ENCODE peak calls at places on chromosomes 4 and X, in eight cellular contexts. One of them, this sample, is unnamed.

GRCh38 chr4:16685536-16685935 is 212.9 kb downstream of the LDB2 start:
- DNase-seq in naive thymus-derived CD4-positive, alpha-beta T cell: no peak
- DNase-seq in uterus: no peak
- DNase-seq in pancreas: no peak
- DNase-seq in SJSA1: peak; percentile 98
- DNase-seq in psoas muscle: no peak
- DNase-seq in HCT116: no peak
- DNase-seq in tibial artery: no peak
- DNase-seq in this sample: no peak

GRCh38 chrX:154043003-154043402 is 23.3 kb upstream of the IRAK1 start:
- DNase-seq in naive thymus-derived CD4-positive, alpha-beta T cell: no peak
- DNase-seq in uterus: no peak
- DNase-seq in pancreas: no peak
- DNase-seq in SJSA1: no peak
- DNase-seq in psoas muscle: no peak
- DNase-seq in HCT116: no peak
- DNase-seq in tibial artery: peak; percentile 72
- DNase-seq in this sample: no peak

GRCh38 chr4:40909363-40909876 is 159.7 kb downstream of the NSUN7 start:
- DNase-seq in naive thymus-derived CD4-positive, alpha-beta T cell: no peak
- DNase-seq in uterus: peak; percentile 25
- DNase-seq in pancreas: no peak
- DNase-seq in SJSA1: peak; percentile 34
- DNase-seq in psoas muscle: no peak
- DNase-seq in HCT116: peak; percentile 90
- DNase-seq in tibial artery: peak; percentile 72
- DNase-seq in this sample: no peak

GRCh38 chr4:176838611-176839411 is 46.1 kb upstream of the VEGFC start:
- DNase-seq in naive thymus-derived CD4-positive, alpha-beta T cell: no peak
- DNase-seq in uterus: no peak
- DNase-seq in pancreas: no peak
- DNase-seq in SJSA1: peak; percentile 86
- DNase-seq in psoas muscle: peak; percentile 12
- DNase-seq in HCT116: no peak
- DNase-seq in tibial artery: no peak
- DNase-seq in this sample: no peak

GRCh38 chr4:1298461-1298860 is 8.8 kb downstream of the MAEA start:
- DNase-seq in naive thymus-derived CD4-positive, alpha-beta T cell: no peak
- DNase-seq in uterus: no peak
- DNase-seq in pancreas: no peak
- DNase-seq in SJSA1: no peak
- DNase-seq in psoas muscle: no peak
- DNase-seq in HCT116: no peak
- DNase-seq in tibial artery: no peak
- DNase-seq in this sample: no peak

GRCh38 chr4:140569307-140569638 is 512 bp upstream of the UCP1 start:
- DNase-seq in naive thymus-derived CD4-positive, alpha-beta T cell: no peak
- DNase-seq in uterus: no peak
- DNase-seq in pancreas: no peak
- DNase-seq in SJSA1: no peak
- DNase-seq in psoas muscle: no peak
- DNase-seq in HCT116: no peak
- DNase-seq in tibial artery: no peak
- DNase-seq in this sample: no peak

GRCh38 chr4:10181745-10182445 is 65.3 kb upstream of the WDR1 start:
- DNase-seq in naive thymus-derived CD4-positive, alpha-beta T cell: no peak
- DNase-seq in uterus: no peak
- DNase-seq in pancreas: no peak
- DNase-seq in SJSA1: no peak
- DNase-seq in psoas muscle: no peak
- DNase-seq in HCT116: no peak
- DNase-seq in tibial artery: no peak
- DNase-seq in this sample: no peak

GRCh38 chr4:113636877-113637276 is 124.7 kb downstream of the CAMK2D start:
- DNase-seq in naive thymus-derived CD4-positive, alpha-beta T cell: peak; percentile 24
- DNase-seq in uterus: no peak
- DNase-seq in pancreas: no peak
- DNase-seq in SJSA1: peak; percentile 34
- DNase-seq in psoas muscle: no peak
- DNase-seq in HCT116: no peak
- DNase-seq in tibial artery: no peak
- DNase-seq in this sample: no peak

GRCh38 chr4:139455187-139455586 is 1.3 kb downstream of the RAB33B start:
- DNase-seq in naive thymus-derived CD4-positive, alpha-beta T cell: no peak
- DNase-seq in uterus: no peak
- DNase-seq in pancreas: no peak
- DNase-seq in SJSA1: no peak
- DNase-seq in psoas muscle: no peak
- DNase-seq in HCT116: no peak
- DNase-seq in tibial artery: no peak
- DNase-seq in this sample: no peak

GRCh38 chrX:57119416-57119815 is 1.9 kb downstream of the SPIN2B start:
- DNase-seq in naive thymus-derived CD4-positive, alpha-beta T cell: no peak
- DNase-seq in uterus: no peak
- DNase-seq in pancreas: no peak
- DNase-seq in SJSA1: no peak
- DNase-seq in psoas muscle: no peak
- DNase-seq in HCT116: no peak
- DNase-seq in tibial artery: no peak
- DNase-seq in this sample: no peak

GRCh38 chr4:163492951-163493504 is 1.5 kb upstream of the TMA16 start:
- DNase-seq in naive thymus-derived CD4-positive, alpha-beta T cell: no peak
- DNase-seq in uterus: no peak
- DNase-seq in pancreas: no peak
- DNase-seq in SJSA1: peak; percentile 4
- DNase-seq in psoas muscle: no peak
- DNase-seq in HCT116: peak; percentile 73
- DNase-seq in tibial artery: no peak
- DNase-seq in this sample: no peak

GRCh38 chrX:135914404-135914803 is 20.9 kb downstream of the SAGE1 start:
- DNase-seq in naive thymus-derived CD4-positive, alpha-beta T cell: no peak
- DNase-seq in uterus: no peak
- DNase-seq in pancreas: no peak
- DNase-seq in SJSA1: no peak
- DNase-seq in psoas muscle: no peak
- DNase-seq in HCT116: no peak
- DNase-seq in tibial artery: no peak
- DNase-seq in this sample: no peak

GRCh38 chr4:102521570-102522553 is 20.7 kb downstream of the NFKB1 start:
- DNase-seq in naive thymus-derived CD4-positive, alpha-beta T cell: no peak
- DNase-seq in uterus: no peak
- DNase-seq in pancreas: no peak
- DNase-seq in SJSA1: no peak
- DNase-seq in psoas muscle: no peak
- DNase-seq in HCT116: no peak
- DNase-seq in tibial artery: no peak
- DNase-seq in this sample: no peak

GRCh38 chr4:145755802-145756201 is 75.9 kb downstream of the C4orf51 start:
- DNase-seq in naive thymus-derived CD4-positive, alpha-beta T cell: no peak
- DNase-seq in uterus: no peak
- DNase-seq in pancreas: no peak
- DNase-seq in SJSA1: no peak
- DNase-seq in psoas muscle: no peak
- DNase-seq in HCT116: no peak
- DNase-seq in tibial artery: no peak
- DNase-seq in this sample: no peak

GRCh38 chr4:2860391-2861348 is 17.0 kb downstream of the ADD1 start:
- DNase-seq in naive thymus-derived CD4-positive, alpha-beta T cell: no peak
- DNase-seq in uterus: peak; percentile 46
- DNase-seq in pancreas: no peak
- DNase-seq in SJSA1: no peak
- DNase-seq in psoas muscle: no peak
- DNase-seq in HCT116: no peak
- DNase-seq in tibial artery: no peak
- DNase-seq in this sample: no peak

GRCh38 chr4:83212041-83212851 is 72.4 kb downstream of the COQ2 start:
- DNase-seq in naive thymus-derived CD4-positive, alpha-beta T cell: peak; percentile 92
- DNase-seq in uterus: no peak
- DNase-seq in pancreas: no peak
- DNase-seq in SJSA1: no peak
- DNase-seq in psoas muscle: no peak
- DNase-seq in HCT116: no peak
- DNase-seq in tibial artery: no peak
- DNase-seq in this sample: no peak

GRCh38 chr4:70768301-70768948 is 46.7 kb downstream of the RUFY3 start:
- DNase-seq in naive thymus-derived CD4-positive, alpha-beta T cell: no peak
- DNase-seq in uterus: no peak
- DNase-seq in pancreas: no peak
- DNase-seq in SJSA1: peak; percentile 40
- DNase-seq in psoas muscle: no peak
- DNase-seq in HCT116: no peak
- DNase-seq in tibial artery: no peak
- DNase-seq in this sample: no peak

GRCh38 chr4:82275431-82276423 is 98.1 kb downstream of the HNRNPD start:
- DNase-seq in naive thymus-derived CD4-positive, alpha-beta T cell: no peak
- DNase-seq in uterus: no peak
- DNase-seq in pancreas: no peak
- DNase-seq in SJSA1: no peak
- DNase-seq in psoas muscle: no peak
- DNase-seq in HCT116: no peak
- DNase-seq in tibial artery: no peak
- DNase-seq in this sample: no peak

GRCh38 chr4:83361416-83362196 is 27.0 kb upstream of the HPSE start:
- DNase-seq in naive thymus-derived CD4-positive, alpha-beta T cell: no peak
- DNase-seq in uterus: no peak
- DNase-seq in pancreas: no peak
- DNase-seq in SJSA1: no peak
- DNase-seq in psoas muscle: no peak
- DNase-seq in HCT116: no peak
- DNase-seq in tibial artery: no peak
- DNase-seq in this sample: no peak

GRCh38 chrX:24448762-24449161 is 16.3 kb upstream of the PDK3 start:
- DNase-seq in naive thymus-derived CD4-positive, alpha-beta T cell: no peak
- DNase-seq in uterus: no peak
- DNase-seq in pancreas: no peak
- DNase-seq in SJSA1: no peak
- DNase-seq in psoas muscle: no peak
- DNase-seq in HCT116: no peak
- DNase-seq in tibial artery: no peak
- DNase-seq in this sample: no peak

GRCh38 chr4:166143227-166143626 is 270.2 kb downstream of the TLL1 start:
- DNase-seq in naive thymus-derived CD4-positive, alpha-beta T cell: no peak
- DNase-seq in uterus: no peak
- DNase-seq in pancreas: no peak
- DNase-seq in SJSA1: peak; percentile 10
- DNase-seq in psoas muscle: no peak
- DNase-seq in HCT116: no peak
- DNase-seq in tibial artery: no peak
- DNase-seq in this sample: no peak

GRCh38 chr4:7857238-7857701 is 82.4 kb downstream of the AFAP1 start:
- DNase-seq in naive thymus-derived CD4-positive, alpha-beta T cell: no peak
- DNase-seq in uterus: peak; percentile 40
- DNase-seq in pancreas: no peak
- DNase-seq in SJSA1: peak; percentile 78
- DNase-seq in psoas muscle: peak; percentile 35
- DNase-seq in HCT116: no peak
- DNase-seq in tibial artery: no peak
- DNase-seq in this sample: no peak

GRCh38 chr4:158965208-158965607 is 137.7 kb upstream of the RAPGEF2 start:
- DNase-seq in naive thymus-derived CD4-positive, alpha-beta T cell: no peak
- DNase-seq in uterus: no peak
- DNase-seq in pancreas: no peak
- DNase-seq in SJSA1: no peak
- DNase-seq in psoas muscle: no peak
- DNase-seq in HCT116: no peak
- DNase-seq in tibial artery: no peak
- DNase-seq in this sample: no peak

GRCh38 chr4:184399505-184399893 is 74.9 kb downstream of the IRF2 start:
- DNase-seq in naive thymus-derived CD4-positive, alpha-beta T cell: no peak
- DNase-seq in uterus: no peak
- DNase-seq in pancreas: no peak
- DNase-seq in SJSA1: peak; percentile 49
- DNase-seq in psoas muscle: no peak
- DNase-seq in HCT116: no peak
- DNase-seq in tibial artery: no peak
- DNase-seq in this sample: no peak

GRCh38 chrX:53116101-53116500 is 22.2 kb downstream of the KANTR start:
- DNase-seq in naive thymus-derived CD4-positive, alpha-beta T cell: no peak
- DNase-seq in uterus: no peak
- DNase-seq in pancreas: no peak
- DNase-seq in SJSA1: peak; percentile 29
- DNase-seq in psoas muscle: no peak
- DNase-seq in HCT116: no peak
- DNase-seq in tibial artery: no peak
- DNase-seq in this sample: no peak

GRCh38 chr4:77852892-77853495 is 9.6 kb upstream of the MRPL1 start:
- DNase-seq in naive thymus-derived CD4-positive, alpha-beta T cell: peak; percentile 60
- DNase-seq in uterus: no peak
- DNase-seq in pancreas: no peak
- DNase-seq in SJSA1: no peak
- DNase-seq in psoas muscle: no peak
- DNase-seq in HCT116: no peak
- DNase-seq in tibial artery: no peak
- DNase-seq in this sample: peak; percentile 64

GRCh38 chr4:123200417-123200945 is 196.1 kb upstream of the SPRY1 start:
- DNase-seq in naive thymus-derived CD4-positive, alpha-beta T cell: no peak
- DNase-seq in uterus: no peak
- DNase-seq in pancreas: no peak
- DNase-seq in SJSA1: no peak
- DNase-seq in psoas muscle: no peak
- DNase-seq in HCT116: no peak
- DNase-seq in tibial artery: no peak
- DNase-seq in this sample: no peak

GRCh38 chr4:22072240-22072639 is 123.7 kb upstream of the KCNIP4 start:
- DNase-seq in naive thymus-derived CD4-positive, alpha-beta T cell: no peak
- DNase-seq in uterus: no peak
- DNase-seq in pancreas: no peak
- DNase-seq in SJSA1: no peak
- DNase-seq in psoas muscle: no peak
- DNase-seq in HCT116: no peak
- DNase-seq in tibial artery: no peak
- DNase-seq in this sample: no peak
- H3K9me3 ChIP-seq in naive thymus-derived CD4-positive, alpha-beta T cell: no peaks in the 10 kb centered on the region
- H3K9me3 ChIP-seq in uterus: no peaks in the 10 kb centered on the region
- H3K9me3 ChIP-seq in pancreas: no peaks in the 10 kb centered on the region
- H3K9me3 ChIP-seq in SJSA1: no peaks in the 10 kb centered on the region
- H3K9me3 ChIP-seq in psoas muscle: no peaks in the 10 kb centered on the region
- H3K9me3 ChIP-seq in HCT116: peaks cover 3% of the 10 kb centered on the region
- H3K9me3 ChIP-seq in tibial artery: no peaks in the 10 kb centered on the region
- H3K9me3 ChIP-seq in this sample: no peaks in the 10 kb centered on the region

GRCh38 chrX:81708506-81708905 is 506.6 kb downstream of the SH3BGRL start:
- DNase-seq in naive thymus-derived CD4-positive, alpha-beta T cell: no peak
- DNase-seq in uterus: no peak
- DNase-seq in pancreas: no peak
- DNase-seq in SJSA1: no peak
- DNase-seq in psoas muscle: no peak
- DNase-seq in HCT116: no peak
- DNase-seq in tibial artery: no peak
- DNase-seq in this sample: no peak
- H3K9me3 ChIP-seq in naive thymus-derived CD4-positive, alpha-beta T cell: no peaks in the 10 kb centered on the region
- H3K9me3 ChIP-seq in uterus: no peaks in the 10 kb centered on the region
- H3K9me3 ChIP-seq in pancreas: no peaks in the 10 kb centered on the region
- H3K9me3 ChIP-seq in SJSA1: no peaks in the 10 kb centered on the region
- H3K9me3 ChIP-seq in psoas muscle: no peaks in the 10 kb centered on the region
- H3K9me3 ChIP-seq in HCT116: no peaks in the 10 kb centered on the region
- H3K9me3 ChIP-seq in tibial artery: no peaks in the 10 kb centered on the region
- H3K9me3 ChIP-seq in this sample: no peaks in the 10 kb centered on the region

GRCh38 chr4:187357045-187357643 is 633.5 kb upstream of the FAT1 start:
- DNase-seq in naive thymus-derived CD4-positive, alpha-beta T cell: no peak
- DNase-seq in uterus: no peak
- DNase-seq in pancreas: no peak
- DNase-seq in SJSA1: no peak
- DNase-seq in psoas muscle: no peak
- DNase-seq in HCT116: no peak
- DNase-seq in tibial artery: no peak
- DNase-seq in this sample: no peak
- H3K9me3 ChIP-seq in naive thymus-derived CD4-positive, alpha-beta T cell: no peaks in the 10 kb centered on the region
- H3K9me3 ChIP-seq in uterus: no peaks in the 10 kb centered on the region
- H3K9me3 ChIP-seq in pancreas: no peaks in the 10 kb centered on the region
- H3K9me3 ChIP-seq in SJSA1: no peaks in the 10 kb centered on the region
- H3K9me3 ChIP-seq in psoas muscle: no peaks in the 10 kb centered on the region
- H3K9me3 ChIP-seq in HCT116: no peaks in the 10 kb centered on the region
- H3K9me3 ChIP-seq in tibial artery: no peaks in the 10 kb centered on the region
- H3K9me3 ChIP-seq in this sample: no peaks in the 10 kb centered on the region

GRCh38 chr4:25245181-25245580 is 11.3 kb downstream of the PI4K2B start:
- DNase-seq in naive thymus-derived CD4-positive, alpha-beta T cell: no peak
- DNase-seq in uterus: no peak
- DNase-seq in pancreas: no peak
- DNase-seq in SJSA1: no peak
- DNase-seq in psoas muscle: no peak
- DNase-seq in HCT116: no peak
- DNase-seq in tibial artery: no peak
- DNase-seq in this sample: no peak
- H3K9me3 ChIP-seq in naive thymus-derived CD4-positive, alpha-beta T cell: no peaks in the 10 kb centered on the region
- H3K9me3 ChIP-seq in uterus: no peaks in the 10 kb centered on the region
- H3K9me3 ChIP-seq in pancreas: no peaks in the 10 kb centered on the region
- H3K9me3 ChIP-seq in SJSA1: no peaks in the 10 kb centered on the region
- H3K9me3 ChIP-seq in psoas muscle: peaks cover 6% of the 10 kb centered on the region
- H3K9me3 ChIP-seq in HCT116: no peaks in the 10 kb centered on the region
- H3K9me3 ChIP-seq in tibial artery: no peaks in the 10 kb centered on the region
- H3K9me3 ChIP-seq in this sample: no peaks in the 10 kb centered on the region